ENCODE peak calls at places on chromosomes 2 and 18, in five cellular contexts. V is MM.1S, S is PC-3, Q is GM23248, R is GM23338. M is an unnamed sample. For H4K20me1, the result is how much of the 10 kb centered on the place peaks cover.

GRCh38 chr2:60883896-60884295 is 2.5 kb downstream of the REL start:
- DNase-seq in V (no peak), S (no peak), Q (no peak), R (no peak), M (no peak)

GRCh38 chr2:105179469-105180372 is 61.8 kb upstream of the GPR45 start:
- DNase-seq in V (no peak), Q (peak), R (peak), S (peak), M (peak)

GRCh38 chr2:236662231-236663160 is 92.9 kb downstream of the ACKR3 start:
- DNase-seq in Q (peak), R (no peak), S (no peak), V (no peak), M (no peak)

GRCh38 chr2:71212336-71212735 is 14.6 kb downstream of the PAIP2B start:
- DNase-seq in V (no peak), R (no peak), S (no peak), Q (no peak), M (no peak)

GRCh38 chr2:233643128-233643527 is 6.9 kb downstream of the UGT1A10 start:
- DNase-seq in S (peak), R (peak), Q (peak), V (no peak), M (peak)

GRCh38 chr18:76354348-76354747 is 140.7 kb downstream of the ZNF516 start:
- DNase-seq in S (peak), V (no peak), Q (peak), R (no peak), M (no peak)

GRCh38 chr2:189633392-189633811 is 27.9 kb upstream of the ASNSD1 start:
- DNase-seq in Q (no peak), R (peak), S (peak), V (no peak), M (no peak)

GRCh38 chr18:654601-655000 is 2.9 kb upstream of the TYMS start:
- DNase-seq in Q (no peak), V (no peak), R (no peak), S (no peak), M (no peak)

GRCh38 chr18:76765649-76766048 is 56.7 kb upstream of the ZNF236 start:
- DNase-seq in R (no peak), Q (peak), V (no peak), S (peak), M (no peak)

GRCh38 chr2:220503446-220503845 is 876.0 kb downstream of the SLC4A3 start:
- DNase-seq in R (no peak), V (no peak), S (no peak), Q (no peak), M (no peak)

GRCh38 chr2:149050188-149050587 is 11.7 kb downstream of the LYPD6B start:
- DNase-seq in V (no peak), S (no peak), R (no peak), Q (peak), M (no peak)

GRCh38 chr2:137435176-137435575 is 529.1 kb upstream of the HNMT start:
- DNase-seq in R (no peak), V (no peak), Q (peak), S (peak), M (no peak)

GRCh38 chr2:221896505-221897151 is 324.5 kb upstream of the EPHA4 start:
- DNase-seq in R (peak), S (peak), V (no peak), Q (peak), M (peak)

GRCh38 chr2:197152451-197153228 is 157.9 kb downstream of the ANKRD44 start:
- DNase-seq in S (peak), V (no peak), R (no peak), Q (peak), M (no peak)

GRCh38 chr18:65938592-65939372 is 188.0 kb downstream of the CDH7 start:
- DNase-seq in Q (peak), R (peak), V (peak), S (peak), M (peak)

GRCh38 chr18:55582325-55582724 is 5.7 kb downstream of the TCF4 start:
- DNase-seq in R (peak), S (no peak), Q (no peak), V (no peak), M (no peak)
- TF ChIP-seq EZH2phosphoT487 in R (no peak), S (no peak), Q (no peak), V (no peak), M (no peak)

GRCh38 chr2:172234716-172235661 is 132.3 kb upstream of the DLX2 start:
- DNase-seq in R (peak), V (no peak), Q (peak), S (no peak), M (peak)
- TF ChIP-seq EZH2 in R (peak), V (no peak), Q (peak), S (no peak), M (no peak)

DNA sequence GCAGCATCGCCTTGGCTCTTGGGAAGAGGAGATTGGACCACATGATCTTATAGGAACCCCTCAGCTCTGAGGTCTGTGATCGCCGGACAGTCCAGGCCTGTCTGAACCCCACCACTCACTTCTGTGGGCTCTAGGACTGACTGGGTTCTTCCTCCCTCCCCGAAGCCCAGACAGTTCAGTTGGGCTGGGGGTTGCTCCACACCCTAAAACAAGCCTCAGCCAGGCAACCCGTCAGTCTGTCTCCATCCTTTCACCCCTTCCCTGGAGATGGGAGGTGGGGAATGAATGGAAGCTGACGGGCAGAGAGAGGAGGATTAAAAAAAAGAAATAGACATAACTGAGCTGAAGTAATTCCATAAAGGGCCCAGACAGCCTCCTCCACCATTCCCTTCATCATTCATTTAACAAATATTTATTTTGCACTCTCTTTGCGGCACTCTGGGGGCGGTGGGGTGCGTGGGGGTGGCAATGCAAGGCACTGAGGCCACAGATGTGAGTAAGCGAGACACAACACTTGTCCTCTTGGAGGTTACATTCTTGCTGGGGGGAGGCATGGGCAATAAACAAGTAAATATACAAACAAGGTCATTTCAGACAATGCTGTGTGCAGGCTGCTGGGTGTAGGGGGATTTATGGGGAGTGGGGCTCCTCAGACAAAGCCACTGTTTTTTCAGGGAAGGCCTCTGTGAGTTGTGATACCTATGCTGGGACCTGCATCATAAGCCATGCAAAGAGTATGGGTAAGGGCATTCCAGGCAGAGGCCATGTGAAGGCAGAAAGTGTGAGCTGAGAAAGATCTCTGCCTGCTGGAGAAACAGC is 12.9 kb downstream of the WNT10A start:
- DNase-seq in S (no peak), V (no peak), R (no peak), Q (no peak), M (no peak)
- H4K20me1 ChIP-seq in S (under half), V (under half), R (under half), Q (under half), M (under half)

GRCh38 chr2:11004206-11004605 is 92.5 kb downstream of the KCNF1 start:
- DNase-seq in R (no peak), V (no peak), S (peak), Q (peak), M (peak)
- TF ChIP-seq EZH2phosphoT487 in R (no peak), V (no peak), S (no peak), Q (no peak), M (no peak)

GRCh38 chr2:26214759-26215158 is 29.7 kb downstream of the HADHA start:
- DNase-seq in R (no peak), S (no peak), Q (no peak), V (no peak), M (no peak)
- TF ChIP-seq EZH2 in R (no peak), S (no peak), Q (no peak), V (no peak), M (no peak)

DNA sequence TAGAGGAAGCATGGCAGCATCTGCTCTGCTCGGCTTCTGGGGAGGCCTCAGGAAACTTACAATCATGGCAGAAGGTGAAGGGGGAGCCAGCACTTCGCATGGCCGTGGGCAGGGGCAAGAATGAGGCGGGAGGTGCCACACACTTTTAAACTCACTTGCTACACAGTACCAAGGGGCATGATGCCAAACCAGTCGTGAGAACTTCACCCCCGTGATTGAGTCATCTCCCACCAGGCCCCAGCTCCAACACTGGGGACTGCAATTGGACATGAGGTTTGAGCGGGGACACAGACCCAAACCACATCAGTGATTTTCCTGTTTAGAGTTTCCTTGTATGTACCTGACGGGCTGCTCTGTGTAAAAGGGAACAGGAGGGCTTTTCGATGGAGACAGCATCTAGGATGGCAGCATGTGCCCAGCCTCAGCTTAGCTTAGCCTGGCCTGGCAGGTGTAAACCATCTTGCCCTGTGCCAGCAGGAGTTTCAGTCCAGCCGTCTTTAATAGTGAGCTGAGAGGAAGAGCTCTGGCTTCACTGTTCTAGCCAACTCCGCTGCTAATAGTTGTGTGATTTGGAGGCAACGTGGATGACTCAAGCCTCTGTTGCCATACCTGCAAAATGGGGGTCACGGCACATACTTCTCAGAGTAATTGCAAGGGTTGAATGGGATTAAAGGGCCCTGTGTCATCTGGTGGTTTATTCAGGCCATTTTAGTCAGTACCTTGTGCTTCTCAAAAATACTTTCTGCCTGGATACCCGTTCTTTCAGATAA is 101.8 kb downstream of the ASAP2 start:
- DNase-seq in R (no peak), V (no peak), Q (peak), S (peak), M (no peak)
- H4K20me1 ChIP-seq in R (under half), V (under half), Q (under half), S (under half), M (under half)

GRCh38 chr2:11750422-11750821 is 4.0 kb downstream of the LPIN1 start:
- DNase-seq in S (no peak), R (no peak), Q (peak), V (peak), M (no peak)

GRCh38 chr2:11749646-11750349 is 3.4 kb downstream of the LPIN1 start:
- DNase-seq in R (no peak), V (peak), Q (no peak), S (no peak), M (no peak)

GRCh38 chr2:11748861-11749645 is 2.6 kb downstream of the LPIN1 start:
- DNase-seq in Q (no peak), V (peak), S (no peak), R (no peak), M (no peak)

GRCh38 chr2:11752906-11753305 is 6.5 kb downstream of the LPIN1 start:
- DNase-seq in R (no peak), Q (no peak), V (peak), S (no peak), M (no peak)

GRCh38 chr2:11750917-11751316 is 4.5 kb downstream of the LPIN1 start:
- DNase-seq in V (peak), R (no peak), Q (no peak), S (no peak), M (no peak)
- TF ChIP-seq EZH2phosphoT487 in V (no peak), R (no peak), Q (no peak), S (no peak), M (no peak)

M was measured in hepatocyte.